ENCODE peak calls at places on chromosomes 4 and X, in seven cellular contexts. P is HCT116, H is SK-N-SH, R is K562, M is H1, L is GM12878, X is HepG2. B is an unnamed sample.

GRCh38 chrX:137363559-137363958 is 202.4 kb upstream of the ZIC3 start:
- DNase-seq in P (no peak), H (no peak), R (no peak), M (no peak), L (no peak), X (no peak), B (no peak)

GRCh38 chr4:118842055-118842454 is 6.1 kb upstream of the SEC24D start:
- DNase-seq in P (peak), H (no peak), R (no peak), M (no peak), L (no peak), X (no peak), B (no peak)

GRCh38 chr4:84578540-84579409 is 4.2 kb upstream of the CDS1 start:
- DNase-seq in P (peak), H (peak), R (no peak), M (no peak), L (no peak), X (peak), B (peak)

GRCh38 chr4:168882650-168883233 is 127.3 kb downstream of the CBR4 start:
- DNase-seq in P (no peak), H (no peak), R (no peak), M (no peak), L (no peak), X (peak), B (no peak)

GRCh38 chrX:49079489-49080428 is at the start of gene WDR45:
- DNase-seq in P (no peak), H (peak), R (peak), M (no peak), L (peak), X (peak), B (peak)

GRCh38 chr4:29566371-29566770 is 1153.8 kb upstream of the PCDH7 start:
- DNase-seq in P (no peak), H (no peak), R (no peak), M (no peak), L (no peak), X (no peak), B (no peak)

GRCh38 chr4:169225058-169225751 is 45.6 kb downstream of the SH3RF1 start:
- DNase-seq in P (peak), H (no peak), R (no peak), M (no peak), L (no peak), X (no peak), B (no peak)

GRCh38 chr4:73661646-73662119 is 41.4 kb upstream of the RASSF6 start:
- DNase-seq in P (no peak), H (no peak), R (peak), M (no peak), L (no peak), X (no peak), B (no peak)

GRCh38 chr4:138910914-138911336 is 104.7 kb upstream of the NOCT start:
- DNase-seq in P (no peak), H (peak), R (peak), M (peak), L (no peak), X (peak), B (no peak)

GRCh38 chrX:352582-353314 is 34.0 kb downstream of the PPP2R3B start:
- DNase-seq in P (no peak), H (no peak), R (no peak), M (no peak), L (no peak), X (no peak), B (no peak)

GRCh38 chrX:67555578-67556203 is 11.9 kb downstream of the AR start:
- DNase-seq in P (no peak), H (peak), R (peak), M (no peak), L (no peak), X (peak), B (peak)

GRCh38 chr4:154314248-154314647 is 177.4 kb downstream of the DCHS2 start:
- DNase-seq in P (peak), H (no peak), R (no peak), M (no peak), L (no peak), X (peak), B (no peak)

GRCh38 chr4:184123009-184123408 is 94.7 kb downstream of the ENPP6 start:
- DNase-seq in P (no peak), H (no peak), R (no peak), M (no peak), L (no peak), X (no peak), B (no peak)

GRCh38 chr4:101019941-101020401 is 327.4 kb downstream of the PPP3CA start:
- DNase-seq in P (peak), H (no peak), R (no peak), M (no peak), L (peak), X (peak), B (no peak)

GRCh38 chr4:110636677-110637407 is 14.0 kb upstream of the PITX2 start:
- DNase-seq in P (peak), H (no peak), R (no peak), M (no peak), L (no peak), X (no peak), B (no peak)

GRCh38 chr4:76214269-76214628 is 625 bp upstream of the SCARB2 start:
- DNase-seq in P (no peak), H (no peak), R (no peak), M (no peak), L (no peak), X (no peak), B (peak)

GRCh38 chr4:25977397-25978170 is 63.6 kb downstream of the SMIM20 start:
- DNase-seq in P (no peak), H (peak), R (no peak), M (no peak), L (no peak), X (no peak), B (no peak)

GRCh38 chr4:78218260-78218659 is 161.1 kb downstream of the FRAS1 start:
- DNase-seq in P (no peak), H (no peak), R (no peak), M (no peak), L (no peak), X (peak), B (peak)

GRCh38 chrX:42920752-42921151 is 142.8 kb upstream of the PPP1R2C start:
- DNase-seq in P (no peak), H (no peak), R (no peak), M (no peak), L (no peak), X (no peak), B (no peak)

GRCh38 chrX:138745215-138745614 is 33.7 kb upstream of the FGF13 start:
- DNase-seq in P (no peak), H (peak), R (peak), M (no peak), L (peak), X (peak), B (no peak)

GRCh38 chr4:22643952-22644351 is 48.8 kb upstream of the GBA3 start:
- DNase-seq in P (no peak), H (no peak), R (no peak), M (no peak), L (no peak), X (no peak), B (no peak)

GRCh38 chrX:10072786-10073568 is 83.8 kb upstream of the CLCN4 start:
- DNase-seq in P (no peak), H (no peak), R (no peak), M (no peak), L (no peak), X (no peak), B (no peak)

GRCh38 chrX:308821-309520 is 9.6 kb downstream of the GTPBP6 start:
- DNase-seq in P (no peak), H (no peak), R (no peak), M (no peak), L (no peak), X (no peak), B (no peak)

GRCh38 chr4:129014566-129015509 is 78.5 kb downstream of the SCLT1 start:
- DNase-seq in P (no peak), H (no peak), R (no peak), M (no peak), L (no peak), X (no peak), B (no peak)

GRCh38 chr4:77268108-77268507 is 111.1 kb downstream of the CCNG2 start:
- DNase-seq in P (no peak), H (no peak), R (no peak), M (no peak), L (no peak), X (no peak), B (no peak)

GRCh38 chrX:9272166-9272565 is 192.7 kb upstream of the TBL1X start:
- DNase-seq in P (no peak), H (no peak), R (no peak), M (no peak), L (no peak), X (no peak), B (no peak)

GRCh38 chrX:147953976-147954375 is 27.2 kb upstream of the FMR1NB start:
- DNase-seq in P (no peak), H (no peak), R (no peak), M (no peak), L (no peak), X (no peak), B (no peak)

GRCh38 chrX:46255066-46255465 is 290.2 kb downstream of the ZNF674 start:
- DNase-seq in P (no peak), H (no peak), R (no peak), M (no peak), L (no peak), X (no peak), B (no peak)

GRCh38 chrX:11190745-11191510 is 79.8 kb downstream of the HCCS start:
- DNase-seq in P (no peak), H (no peak), R (no peak), M (no peak), L (no peak), X (no peak), B (peak)

GRCh38 chr4:145821771-145822170 is 116.9 kb downstream of the ZNF827 start:
- DNase-seq in P (no peak), H (no peak), R (no peak), M (no peak), L (no peak), X (no peak), B (no peak)

GRCh38 chr4:2977116-2978097 is 14.0 kb downstream of the GRK4 start:
- DNase-seq in P (no peak), H (no peak), R (peak), M (no peak), L (no peak), X (peak), B (no peak)

GRCh38 chr4:167966161-167966560 is 126.2 kb upstream of the ANXA10 start:
- DNase-seq in P (no peak), H (no peak), R (no peak), M (no peak), L (no peak), X (no peak), B (no peak)

GRCh38 chr4:24805036-24805435 is 9.7 kb downstream of the SOD3 start:
- DNase-seq in P (no peak), H (no peak), R (no peak), M (no peak), L (no peak), X (no peak), B (no peak)

GRCh38 chrX:12469296-12469695 is 321.9 kb upstream of the PRPS2 start:
- DNase-seq in P (no peak), H (no peak), R (no peak), M (no peak), L (no peak), X (no peak), B (no peak)

GRCh38 chr4:53490161-53490915 is 100.9 kb downstream of the LNX1 start:
- DNase-seq in P (no peak), H (no peak), R (no peak), M (no peak), L (no peak), X (no peak), B (no peak)

GRCh38 chr4:23979534-23979933 is 89.7 kb upstream of the PPARGC1A start:
- DNase-seq in P (no peak), H (no peak), R (no peak), M (peak), L (no peak), X (no peak), B (no peak)

GRCh38 chr4:34516524-34516923 is 1727.8 kb downstream of the ARAP2 start:
- DNase-seq in P (peak), H (no peak), R (no peak), M (no peak), L (no peak), X (no peak), B (no peak)

DNA sequence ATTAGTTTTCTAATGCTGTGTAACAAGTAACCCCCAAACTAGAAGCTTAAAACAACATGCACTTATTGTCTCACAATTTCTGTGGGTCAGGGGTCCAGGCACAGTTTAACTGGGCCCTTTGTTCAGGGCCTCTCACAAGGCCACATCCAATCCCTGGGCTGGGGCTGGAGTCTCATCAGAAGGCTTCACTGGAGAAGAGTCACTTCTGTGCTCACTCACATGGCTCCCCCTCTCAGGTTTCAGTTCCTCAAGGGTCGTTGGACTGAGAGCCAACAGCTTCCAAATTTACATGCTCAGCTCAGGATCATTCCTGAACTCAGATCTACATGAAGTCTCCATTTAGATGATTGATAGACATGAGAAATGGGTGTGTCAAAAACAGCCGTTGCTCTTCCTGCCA is 77.1 kb downstream of the EVC start:
- DNase-seq in P (no peak), H (no peak), R (no peak), M (no peak), L (no peak), X (no peak), B (no peak)
- TF ChIP-seq JUND in P (no peak), H (no peak), R (no peak), M (no peak), L (no peak), X (no peak), B (no peak)

GRCh38 chr4:40183615-40184411 is 13.0 kb upstream of the RHOH start:
- DNase-seq in P (no peak), H (no peak), R (no peak), M (no peak), L (no peak), X (no peak), B (no peak)
- TF ChIP-seq JUND in P (no peak), H (no peak), R (no peak), M (no peak), L (no peak), X (no peak), B (no peak)

GRCh38 chrX:155694649-155695048 is 81.9 kb upstream of the TMLHE start:
- DNase-seq in P (no peak), H (no peak), R (no peak), M (no peak), L (no peak), X (no peak), B (no peak)

DNA sequence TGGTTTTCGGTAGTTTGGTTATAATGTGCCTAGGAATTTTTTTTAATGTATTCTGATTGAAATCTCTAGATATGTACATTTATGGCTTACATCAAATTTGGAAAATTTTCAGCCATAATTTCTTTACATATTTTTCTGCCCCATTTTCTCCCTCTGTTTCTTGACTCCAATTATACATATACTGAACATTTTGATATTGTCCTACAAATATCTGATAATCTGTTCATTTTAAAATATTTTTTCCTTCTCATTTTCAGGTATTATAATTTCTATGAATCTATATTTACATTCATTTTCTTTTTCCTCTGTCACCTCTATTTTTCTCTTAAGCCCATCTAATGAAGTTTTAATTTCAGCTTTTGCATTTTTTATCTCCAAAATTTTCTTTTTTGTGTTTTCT is 82.7 kb upstream of the TMLHE start:
- DNase-seq in P (no peak), H (no peak), R (no peak), M (no peak), L (no peak), X (no peak), B (no peak)
- TF ChIP-seq JUND in P (no peak), H (no peak), R (no peak), M (no peak), L (no peak), X (no peak), B (no peak)

GRCh38 chrX:24216827-24217226 is 67.3 kb downstream of the ZFX start:
- DNase-seq in P (no peak), H (no peak), R (no peak), M (no peak), L (no peak), X (peak), B (no peak)
- TF ChIP-seq JUND in P (no peak), H (no peak), R (no peak), M (no peak), L (no peak), X (no peak), B (no peak)

GRCh38 chr4:51943221-51943620 is 76.9 kb downstream of the LRRC66 start:
- DNase-seq in P (no peak), H (no peak), R (no peak), M (no peak), L (no peak), X (peak), B (peak)
- TF ChIP-seq JUND in P (no peak), H (peak), R (no peak), M (peak), L (no peak), X (no peak), B (no peak)

GRCh38 chr4:69875576-69875975 is 15.6 kb upstream of the SULT1E1 start:
- DNase-seq in P (no peak), H (no peak), R (no peak), M (no peak), L (no peak), X (no peak), B (no peak)

GRCh38 chr4:69875986-69876542 is 16.1 kb upstream of the SULT1E1 start:
- DNase-seq in P (no peak), H (no peak), R (no peak), M (no peak), L (no peak), X (peak), B (no peak)

GRCh38 chr4:69882150-69882549 is 22.2 kb upstream of the SULT1E1 start:
- DNase-seq in P (no peak), H (no peak), R (no peak), M (no peak), L (no peak), X (no peak), B (no peak)

GRCh38 chr4:69878250-69878649 is 18.3 kb upstream of the SULT1E1 start:
- DNase-seq in P (no peak), H (no peak), R (no peak), M (no peak), L (no peak), X (no peak), B (no peak)

DNA sequence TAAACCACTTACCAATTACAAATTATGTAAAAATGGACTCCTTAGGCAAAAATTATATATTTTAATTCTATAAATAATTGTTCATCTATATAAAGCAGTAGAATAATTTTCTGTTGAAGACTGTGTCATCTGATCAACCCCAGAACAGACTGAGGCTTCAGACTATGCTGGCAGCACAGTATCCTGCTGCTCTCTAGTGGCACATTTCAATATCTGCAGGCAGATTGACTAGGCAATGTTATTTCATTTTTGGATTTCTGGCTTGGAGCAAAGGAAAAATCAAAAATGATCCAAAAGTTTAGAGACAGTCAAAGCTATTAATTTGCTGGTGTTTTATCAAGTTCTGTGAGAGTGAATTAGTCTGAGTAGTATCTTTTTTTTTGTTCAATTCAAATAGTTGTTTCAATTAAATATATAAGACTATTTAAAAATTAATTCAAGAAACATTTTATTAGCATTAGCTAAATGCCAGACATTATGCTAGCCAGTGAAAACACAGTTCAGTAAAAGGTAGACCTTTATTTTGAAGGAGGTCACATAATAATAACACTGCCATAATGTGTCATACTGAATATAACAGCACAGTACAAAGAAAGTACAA is 21.3 kb upstream of the SULT1E1 start:
- DNase-seq in P (peak), H (peak), R (peak), M (no peak), L (no peak), X (peak), B (no peak)
- TF ChIP-seq JUND in P (no peak), H (no peak), R (no peak), M (no peak), L (no peak), X (no peak), B (no peak)